ENCODE peak calls at places on chromosome 10, in nine cellular contexts. I is dorsolateral prefrontal cortex; G is thyroid gland; F is H1; D is astrocyte of the cerebellum; X is activated T-helper 1 cell treated with anti-CD3 and anti-CD28 coated beads, Interleukin-12 subunit alpha, Interleukin-12 subunit beta, Interleukin-2, Interleukin-4 antibody, amounts not matched to agents 30 ng/mL and 10 ng/mL and 1 ng/mL, durations not matched to agents 14 hours and 24 hours and 36 hours; K is astrocyte of the hippocampus; Z is activated CD4-positive, alpha-beta T cell treated with anti-CD3 and anti-CD28 coated beads, Interleukin-2, amount 10 ng/mL, durations not matched to agents 7 days and 5 days; U is mucosa of descending colon. W is an unnamed sample.

GRCh38 chr10:30502266-30503058 is 68.5 kb downstream of the MAP3K8 start:
- DNase-seq in I (no peak), G (no peak), F (no peak), D (no peak), X (peak; percentile 67), K (peak; percentile 21), Z (peak; percentile 81), U (peak; percentile 40), W (peak; percentile 75)

GRCh38 chr10:78865931-78866717 is 202.6 kb upstream of the ZMIZ1 start:
- DNase-seq in I (no peak), G (no peak), F (no peak), D (no peak), X (no peak), K (no peak), Z (no peak), U (no peak), W (no peak)

GRCh38 chr10:124303662-124304418 is 114.9 kb downstream of the OAT start:
- DNase-seq in I (peak; percentile 12), G (no peak), F (no peak), D (no peak), X (no peak), K (no peak), Z (no peak), U (no peak), W (no peak)

GRCh38 chr10:100186253-100186780 is 488 bp upstream of the ERLIN1 start:
- DNase-seq in I (no peak), G (peak; percentile 46), F (no peak), D (peak; percentile 19), X (no peak), K (no peak), Z (no peak), U (peak; percentile 54), W (no peak)

GRCh38 chr10:10911471-10911921 is 106.2 kb upstream of the CELF2 start:
- DNase-seq in I (peak; percentile 45), G (peak; percentile 74), F (peak; percentile 17), D (peak; percentile 86), X (no peak), K (peak; percentile 97), Z (no peak), U (peak; percentile 34), W (no peak)

GRCh38 chr10:79445217-79445707 is at the start of gene ZCCHC24:
- DNase-seq in I (no peak), G (peak; percentile 69), F (no peak), D (no peak), X (no peak), K (no peak), Z (no peak), U (no peak), W (no peak)

GRCh38 chr10:2891073-2891769 is 176.1 kb upstream of the PFKP start:
- DNase-seq in I (no peak), G (no peak), F (no peak), D (no peak), X (no peak), K (no peak), Z (no peak), U (no peak), W (no peak)

GRCh38 chr10:50788951-50789904 is 49.5 kb downstream of the ASAH2B start:
- DNase-seq in I (no peak), G (peak; percentile 8), F (no peak), D (peak; percentile 57), X (no peak), K (peak; percentile 47), Z (no peak), U (no peak), W (no peak)

GRCh38 chr10:125023862-125024495 is 82.1 kb downstream of the ZRANB1 start:
- DNase-seq in I (no peak), G (no peak), F (no peak), D (no peak), X (no peak), K (no peak), Z (no peak), U (peak; percentile 69), W (no peak)

GRCh38 chr10:129525408-129525807 is 58.4 kb downstream of the MGMT start:
- DNase-seq in I (no peak), G (no peak), F (no peak), D (peak; percentile 46), X (no peak), K (peak; percentile 75), Z (no peak), U (no peak), W (no peak)

GRCh38 chr10:61975107-61975932 is 73.8 kb downstream of the ARID5B start:
- DNase-seq in I (no peak), G (no peak), F (no peak), D (no peak), X (no peak), K (peak; percentile 39), Z (no peak), U (no peak), W (no peak)

GRCh38 chr10:80144302-80145131 is 12.0 kb downstream of the PLAC9 start:
- DNase-seq in I (no peak), G (peak; percentile 42), F (no peak), D (no peak), X (no peak), K (no peak), Z (peak; percentile 42), U (peak; percentile 81), W (peak; percentile 59)

GRCh38 chr10:110530131-110530831 is 32.6 kb downstream of the DUSP5 start:
- DNase-seq in I (no peak), G (peak; percentile 53), F (peak; percentile 54), D (no peak), X (no peak), K (peak; percentile 75), Z (no peak), U (peak; percentile 36), W (peak; percentile 34)

GRCh38 chr10:79947083-79947415 is 1.9 kb downstream of the SFTPD start:
- DNase-seq in I (no peak), G (no peak), F (no peak), D (no peak), X (no peak), K (no peak), Z (no peak), U (no peak), W (no peak)

GRCh38 chr10:131011936-131012640 is 299.4 kb downstream of the TCERG1L start:
- DNase-seq in I (no peak), G (no peak), F (no peak), D (no peak), X (no peak), K (no peak), Z (no peak), U (no peak), W (no peak)

GRCh38 chr10:17146888-17147287 is 17.3 kb upstream of the CUBN start:
- DNase-seq in I (no peak), G (no peak), F (no peak), D (no peak), X (no peak), K (no peak), Z (no peak), U (no peak), W (no peak)

GRCh38 chr10:100307716-100308115 is 21.2 kb upstream of the BLOC1S2 start:
- DNase-seq in I (no peak), G (no peak), F (no peak), D (no peak), X (no peak), K (peak; percentile 12), Z (no peak), U (no peak), W (no peak)

GRCh38 chr10:124640538-124641231 is 103.5 kb downstream of the FAM53B start:
- DNase-seq in I (no peak), G (peak; percentile 67), F (no peak), D (no peak), X (no peak), K (no peak), Z (no peak), U (no peak), W (no peak)

GRCh38 chr10:49761789-49762565 is at the start of gene OGDHL:
- DNase-seq in I (peak; percentile 79), G (peak; percentile 85), F (no peak), D (no peak), X (peak; percentile 42), K (peak; percentile 85), Z (peak; percentile 62), U (peak; percentile 66), W (peak; percentile 74)

GRCh38 chr10:84333864-84334451 is 5.6 kb downstream of the CCSER2 start:
- DNase-seq in I (no peak), G (no peak), F (no peak), D (no peak), X (peak; percentile 54), K (peak; percentile 34), Z (peak; percentile 81), U (no peak), W (peak; percentile 78)

GRCh38 chr10:80464557-80465466 is 10.7 kb downstream of the TSPAN14 start:
- DNase-seq in I (peak; percentile 77), G (peak; percentile 98), F (peak; percentile 68), D (no peak), X (no peak), K (peak; percentile 70), Z (no peak), U (no peak), W (peak; percentile 43)

GRCh38 chr10:52617346-52617745 is 155.2 kb downstream of the MBL2 start:
- DNase-seq in I (no peak), G (no peak), F (no peak), D (no peak), X (no peak), K (no peak), Z (no peak), U (no peak), W (no peak)

GRCh38 chr10:88120599-88121333 is 257.3 kb downstream of the PTEN start:
- DNase-seq in I (no peak), G (no peak), F (no peak), D (no peak), X (no peak), K (no peak), Z (no peak), U (no peak), W (no peak)

GRCh38 chr10:62008196-62008595 is 106.7 kb downstream of the ARID5B start:
- DNase-seq in I (no peak), G (no peak), F (no peak), D (no peak), X (no peak), K (no peak), Z (no peak), U (no peak), W (no peak)

GRCh38 chr10:48231699-48232315 is 42.7 kb downstream of the FRMPD2 start:
- DNase-seq in I (no peak), G (no peak), F (no peak), D (no peak), X (no peak), K (no peak), Z (no peak), U (no peak), W (no peak)

GRCh38 chr10:46325021-46325420 is 38.2 kb downstream of the ANTXRL start:
- DNase-seq in I (no peak), G (no peak), F (no peak), D (no peak), X (no peak), K (no peak), Z (no peak), U (no peak), W (no peak)

GRCh38 chr10:74460812-74461211 is 309.8 kb downstream of the ADK start:
- DNase-seq in I (no peak), G (no peak), F (no peak), D (no peak), X (no peak), K (peak; percentile 28), Z (no peak), U (no peak), W (no peak)

GRCh38 chr10:131896403-131896802 is 4.4 kb upstream of the PPP2R2D start:
- DNase-seq in I (no peak), G (no peak), F (no peak), D (no peak), X (peak; percentile 22), K (no peak), Z (peak; percentile 59), U (no peak), W (peak; percentile 56)

GRCh38 chr10:122190151-122190550 is 80.9 kb upstream of the BTBD16 start:
- DNase-seq in I (no peak), G (no peak), F (no peak), D (no peak), X (no peak), K (no peak), Z (no peak), U (no peak), W (no peak)

GRCh38 chr10:19789607-19790006 is 26.6 kb upstream of the PLXDC2 start:
- DNase-seq in I (no peak), G (no peak), F (no peak), D (no peak), X (no peak), K (no peak), Z (no peak), U (no peak), W (no peak)

GRCh38 chr10:4767033-4767814 is 58.8 kb upstream of the AKR1E2 start:
- DNase-seq in I (no peak), G (peak; percentile 10), F (no peak), D (peak; percentile 54), X (no peak), K (peak; percentile 65), Z (no peak), U (no peak), W (no peak)

W was measured in activated naive CD4-positive, alpha-beta T cell treated with anti-CD3 and anti-CD28 coated beads, Interleukin-2, amount 10 ng/mL, durations not matched to agents 7 days and 5 days.